ENCODE peak calls at places on chromosomes 1 and 21, in five cellular contexts. One of them, this sample, is unnamed.

GRCh38 chr1:160639652-160640051 is 7.2 kb downstream of the SLAMF1 start:
- DNase-seq in fibroblast of lung: no peak
- DNase-seq in fibroblast of the conjunctiva: no peak
- DNase-seq in activated naive CD4-positive, alpha-beta T cell: no peak
- DNase-seq in sigmoid colon: no peak
- DNase-seq in this sample: no peak

GRCh38 chr1:222370911-222371717 is 176.8 kb downstream of the HHIPL2 start:
- DNase-seq in fibroblast of lung: peak
- DNase-seq in fibroblast of the conjunctiva: peak
- DNase-seq in activated naive CD4-positive, alpha-beta T cell: no peak
- DNase-seq in sigmoid colon: no peak
- DNase-seq in this sample: no peak

GRCh38 chr1:151403612-151404011 is 4.2 kb downstream of the PSMB4 start:
- DNase-seq in fibroblast of lung: no peak
- DNase-seq in fibroblast of the conjunctiva: no peak
- DNase-seq in activated naive CD4-positive, alpha-beta T cell: no peak
- DNase-seq in sigmoid colon: no peak
- DNase-seq in this sample: no peak

GRCh38 chr1:110123224-110123623 is 11.0 kb downstream of the UBL4B start:
- DNase-seq in fibroblast of lung: peak
- DNase-seq in fibroblast of the conjunctiva: no peak
- DNase-seq in activated naive CD4-positive, alpha-beta T cell: no peak
- DNase-seq in sigmoid colon: no peak
- DNase-seq in this sample: no peak

GRCh38 chr1:54846716-54847284 is 40.2 kb downstream of the DHCR24 start:
- DNase-seq in fibroblast of lung: no peak
- DNase-seq in fibroblast of the conjunctiva: no peak
- DNase-seq in activated naive CD4-positive, alpha-beta T cell: no peak
- DNase-seq in sigmoid colon: no peak
- DNase-seq in this sample: no peak

GRCh38 chr1:23246274-23246673 is 29.0 kb upstream of the HTR1D start:
- DNase-seq in fibroblast of lung: no peak
- DNase-seq in fibroblast of the conjunctiva: no peak
- DNase-seq in activated naive CD4-positive, alpha-beta T cell: no peak
- DNase-seq in sigmoid colon: no peak
- DNase-seq in this sample: no peak

GRCh38 chr1:17744666-17745563 is 10.2 kb upstream of the ACTL8 start:
- DNase-seq in fibroblast of lung: no peak
- DNase-seq in fibroblast of the conjunctiva: no peak
- DNase-seq in activated naive CD4-positive, alpha-beta T cell: no peak
- DNase-seq in sigmoid colon: no peak
- DNase-seq in this sample: no peak

GRCh38 chr1:165592945-165593823 is 37.9 kb upstream of the MGST3 start:
- DNase-seq in fibroblast of lung: peak
- DNase-seq in fibroblast of the conjunctiva: peak
- DNase-seq in activated naive CD4-positive, alpha-beta T cell: peak
- DNase-seq in sigmoid colon: peak
- DNase-seq in this sample: peak

GRCh38 chr1:233080286-233080685 is 129.9 kb downstream of the NTPCR start:
- DNase-seq in fibroblast of lung: no peak
- DNase-seq in fibroblast of the conjunctiva: no peak
- DNase-seq in activated naive CD4-positive, alpha-beta T cell: no peak
- DNase-seq in sigmoid colon: no peak
- DNase-seq in this sample: no peak

GRCh38 chr1:33396188-33397124 is 34.4 kb downstream of the PHC2 start:
- DNase-seq in fibroblast of lung: peak
- DNase-seq in fibroblast of the conjunctiva: no peak
- DNase-seq in activated naive CD4-positive, alpha-beta T cell: no peak
- DNase-seq in sigmoid colon: no peak
- DNase-seq in this sample: no peak

GRCh38 chr1:101438359-101438758 is 201.5 kb downstream of the S1PR1 start:
- DNase-seq in fibroblast of lung: no peak
- DNase-seq in fibroblast of the conjunctiva: no peak
- DNase-seq in activated naive CD4-positive, alpha-beta T cell: no peak
- DNase-seq in sigmoid colon: no peak
- DNase-seq in this sample: no peak

GRCh38 chr1:2556277-2557145 is at the start of gene TNFRSF14:
- DNase-seq in fibroblast of lung: peak
- DNase-seq in fibroblast of the conjunctiva: no peak
- DNase-seq in activated naive CD4-positive, alpha-beta T cell: peak
- DNase-seq in sigmoid colon: peak
- DNase-seq in this sample: no peak

GRCh38 chr1:231418741-231419107 is 3.4 kb downstream of the EGLN1 start:
- DNase-seq in fibroblast of lung: no peak
- DNase-seq in fibroblast of the conjunctiva: no peak
- DNase-seq in activated naive CD4-positive, alpha-beta T cell: no peak
- DNase-seq in sigmoid colon: no peak
- DNase-seq in this sample: no peak

GRCh38 chr1:35452086-35452485 is 105.1 kb downstream of the KIAA0319L start:
- DNase-seq in fibroblast of lung: peak
- DNase-seq in fibroblast of the conjunctiva: peak
- DNase-seq in activated naive CD4-positive, alpha-beta T cell: no peak
- DNase-seq in sigmoid colon: peak
- DNase-seq in this sample: no peak

GRCh38 chr1:99766378-99766800 is at the start of gene FRRS1:
- DNase-seq in fibroblast of lung: peak
- DNase-seq in fibroblast of the conjunctiva: peak
- DNase-seq in activated naive CD4-positive, alpha-beta T cell: no peak
- DNase-seq in sigmoid colon: no peak
- DNase-seq in this sample: peak

GRCh38 chr21:25457411-25457810 is 149.9 kb downstream of the MRPL39 start:
- DNase-seq in fibroblast of lung: peak
- DNase-seq in fibroblast of the conjunctiva: peak
- DNase-seq in activated naive CD4-positive, alpha-beta T cell: no peak
- DNase-seq in sigmoid colon: no peak
- DNase-seq in this sample: no peak

GRCh38 chr1:87149166-87150065 is 179.3 kb upstream of the LMO4 start:
- DNase-seq in fibroblast of lung: peak
- DNase-seq in fibroblast of the conjunctiva: no peak
- DNase-seq in activated naive CD4-positive, alpha-beta T cell: no peak
- DNase-seq in sigmoid colon: no peak
- DNase-seq in this sample: no peak

GRCh38 chr1:242428403-242429190 is 95.9 kb downstream of the PLD5 start:
- DNase-seq in fibroblast of lung: no peak
- DNase-seq in fibroblast of the conjunctiva: no peak
- DNase-seq in activated naive CD4-positive, alpha-beta T cell: no peak
- DNase-seq in sigmoid colon: no peak
- DNase-seq in this sample: no peak

GRCh38 chr1:245823408-245824147 is 668.8 kb downstream of the KIF26B start:
- DNase-seq in fibroblast of lung: peak
- DNase-seq in fibroblast of the conjunctiva: no peak
- DNase-seq in activated naive CD4-positive, alpha-beta T cell: no peak
- DNase-seq in sigmoid colon: no peak
- DNase-seq in this sample: no peak

GRCh38 chr1:48677306-48678287 is 99.1 kb downstream of the BEND5 start:
- DNase-seq in fibroblast of lung: peak
- DNase-seq in fibroblast of the conjunctiva: peak
- DNase-seq in activated naive CD4-positive, alpha-beta T cell: no peak
- DNase-seq in sigmoid colon: peak
- DNase-seq in this sample: peak

GRCh38 chr1:183244466-183244865 is 58.4 kb downstream of the LAMC2 start:
- DNase-seq in fibroblast of lung: no peak
- DNase-seq in fibroblast of the conjunctiva: peak
- DNase-seq in activated naive CD4-positive, alpha-beta T cell: no peak
- DNase-seq in sigmoid colon: peak
- DNase-seq in this sample: no peak

This sample was measured in HAP-1.